ENCODE peak calls at places on chromosomes 4 and X, in eight cellular contexts. W is CD4-positive, alpha-beta T cell; X is gastrocnemius medialis; K is left ventricle myocardium inferior; U is MM.1S; N is B cell; O is MCF 10A; P is H9. S is an unnamed sample.

GRCh38 chr4:53558061-53558801 is 33.1 kb downstream of the LNX1 start:
- DNase-seq in N (no peak), P (no peak), U (no peak), O (peak; percentile 83), W (no peak), X (no peak), K (no peak), S (no peak)

GRCh38 chrX:104806346-104806745 is 240.3 kb downstream of the IL1RAPL2 start:
- DNase-seq in N (no peak), W (no peak), K (no peak), P (no peak), U (no peak), O (no peak), X (no peak), S (no peak)

GRCh38 chrX:10833299-10834169 is 213.1 kb upstream of the MID1 start:
- DNase-seq in O (peak; percentile 22), X (no peak), P (peak; percentile 47), U (no peak), N (no peak), W (no peak), K (no peak), S (no peak)

GRCh38 chr4:16337936-16338335 is 111.7 kb upstream of the TAPT1 start:
- DNase-seq in X (no peak), O (peak; percentile 51), N (no peak), K (no peak), P (no peak), W (no peak), U (no peak), S (no peak)

GRCh38 chr4:45033676-45034410 is 307.5 kb upstream of the GNPDA2 start:
- DNase-seq in U (no peak), P (peak; percentile 27), W (no peak), X (no peak), N (no peak), O (no peak), K (peak; percentile 22), S (no peak)

GRCh38 chr4:13364178-13364577 is 120.0 kb downstream of the RAB28 start:
- DNase-seq in N (no peak), O (no peak), U (no peak), K (no peak), P (no peak), W (no peak), X (no peak), S (no peak)

GRCh38 chr4:20652226-20652836 is 47.9 kb upstream of the PACRGL start:
- DNase-seq in U (peak; percentile 12), P (no peak), O (peak; percentile 10), W (no peak), X (no peak), K (no peak), N (no peak), S (no peak)

GRCh38 chr4:166104623-166105022 is 231.6 kb downstream of the TLL1 start:
- DNase-seq in X (no peak), O (no peak), N (no peak), W (no peak), P (no peak), U (no peak), K (no peak), S (no peak)

GRCh38 chr4:2441393-2442174 is 22.8 kb downstream of the CFAP99 start:
- DNase-seq in N (peak; percentile 79), P (peak; percentile 95), O (peak; percentile 68), X (no peak), K (peak; percentile 47), U (peak; percentile 82), W (peak; percentile 65), S (no peak)

GRCh38 chr4:40379248-40379647 is 44.1 kb downstream of the CHRNA9 start:
- DNase-seq in W (no peak), P (no peak), K (no peak), N (no peak), O (no peak), X (no peak), U (no peak), S (no peak)

GRCh38 chr4:17619416-17620105 is 5.1 kb downstream of the MED28 start:
- DNase-seq in O (no peak), U (no peak), W (no peak), N (no peak), X (peak; percentile 64), P (no peak), K (no peak), S (no peak)

GRCh38 chr4:2583517-2583916 is 47.1 kb downstream of the FAM193A start:
- DNase-seq in P (no peak), N (no peak), K (no peak), O (peak; percentile 82), W (no peak), X (no peak), U (no peak), S (peak; percentile 12)

GRCh38 chr4:73620115-73620792 is at the start of gene RASSF6:
- DNase-seq in W (no peak), X (no peak), N (peak; percentile 41), K (no peak), O (peak; percentile 63), U (peak; percentile 81), P (peak; percentile 86), S (no peak)

GRCh38 chrX:70505451-70505841 is 60.8 kb downstream of the DLG3 start:
- DNase-seq in N (no peak), W (no peak), U (no peak), X (no peak), K (no peak), O (no peak), P (peak; percentile 30), S (no peak)

GRCh38 chr4:155426953-155427352 is 50.2 kb upstream of the MAP9 start:
- DNase-seq in W (no peak), X (no peak), K (no peak), P (peak; percentile 38), U (no peak), O (no peak), N (no peak), S (no peak)

GRCh38 chrX:23271011-23271410 is 63.6 kb upstream of the PTCHD1 start:
- DNase-seq in P (no peak), O (no peak), X (no peak), N (no peak), K (no peak), W (no peak), U (no peak), S (no peak)

GRCh38 chr4:153232768-153233167 is 28.5 kb downstream of the TRIM2 start:
- DNase-seq in X (no peak), O (peak; percentile 23), N (no peak), W (no peak), K (peak; percentile 52), U (no peak), P (peak; percentile 83), S (no peak)

GRCh38 chr4:146327859-146328258 is 113.5 kb downstream of the REELD1 start:
- DNase-seq in W (no peak), P (no peak), K (no peak), O (no peak), N (no peak), X (no peak), U (no peak), S (no peak)

GRCh38 chr4:125316781-125317525 is 2.2 kb downstream of the FAT4 start:
- DNase-seq in W (no peak), N (peak; percentile 3), P (peak; percentile 64), K (peak; percentile 40), U (no peak), O (peak; percentile 49), X (peak; percentile 2), S (no peak)

GRCh38 chrX:41921492-41922124 is 1.7 kb downstream of the CASK start:
- DNase-seq in U (peak; percentile 18), K (no peak), O (peak; percentile 74), P (no peak), N (no peak), X (no peak), W (no peak), S (peak; percentile 29)

GRCh38 chrX:41923925-41924693 is 755 bp upstream of the CASK start:
- DNase-seq in X (no peak), K (no peak), P (peak; percentile 40), N (peak; percentile 43), U (peak; percentile 29), W (peak; percentile 16), O (peak; percentile 46), S (no peak)

GRCh38 chrX:41923257-41923924 is at the start of gene CASK:
- DNase-seq in N (peak; percentile 88), K (peak; percentile 92), X (peak; percentile 82), W (peak; percentile 86), U (peak; percentile 90), O (peak; percentile 87), P (peak; percentile 94), S (peak; percentile 82)

GRCh38 chrX:41922125-41922521 is 1.2 kb downstream of the CASK start:
- DNase-seq in N (peak; percentile 9), O (peak; percentile 42), U (no peak), P (no peak), X (no peak), W (no peak), K (no peak), S (no peak)

DNA sequence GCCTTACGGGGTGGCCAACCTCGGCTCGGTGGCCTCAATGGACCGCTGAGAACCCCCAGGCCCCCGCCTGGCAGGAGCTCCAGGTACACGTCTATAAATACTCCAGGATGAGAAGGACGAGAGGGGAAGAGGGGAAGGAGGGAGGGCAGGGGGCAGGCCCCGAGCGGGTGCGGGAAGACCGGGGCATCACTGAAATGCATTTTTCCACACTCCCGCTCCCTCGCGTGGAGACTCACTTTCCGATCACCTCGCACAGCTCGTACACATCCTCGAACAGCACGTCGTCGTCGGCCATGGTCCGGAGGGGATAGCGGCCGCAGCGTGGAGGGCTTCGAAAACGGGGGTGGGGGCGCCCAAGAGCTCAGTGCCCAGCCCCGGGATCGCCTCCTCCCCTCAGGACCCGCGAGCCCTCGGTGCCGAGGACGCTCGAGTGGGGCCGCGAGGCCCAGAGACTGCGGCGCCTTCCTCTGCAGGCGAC is 621 bp downstream of the CASK start:
- DNase-seq in W (peak; percentile 5), N (no peak), O (peak; percentile 13), K (peak; percentile 23), X (no peak), U (peak; percentile 17), P (peak; percentile 42), S (no peak)
- TF ChIP-seq CTCF in W (no peak), N (no peak), O (no peak), K (no peak), X (no peak), U (no peak), P (no peak), S (peak; percentile 3)

GRCh38 chrX:55450259-55450658 is 1.7 kb upstream of the MAGEH1 start:
- DNase-seq in W (no peak), U (peak; percentile 16), N (no peak), K (no peak), O (peak; percentile 0), P (no peak), X (no peak), S (no peak)
- TF ChIP-seq CTCF in W (no peak), U (peak; percentile 31), N (no peak), K (peak; percentile 26), O (no peak), P (peak; percentile 21), X (no peak), S (no peak)

DNA sequence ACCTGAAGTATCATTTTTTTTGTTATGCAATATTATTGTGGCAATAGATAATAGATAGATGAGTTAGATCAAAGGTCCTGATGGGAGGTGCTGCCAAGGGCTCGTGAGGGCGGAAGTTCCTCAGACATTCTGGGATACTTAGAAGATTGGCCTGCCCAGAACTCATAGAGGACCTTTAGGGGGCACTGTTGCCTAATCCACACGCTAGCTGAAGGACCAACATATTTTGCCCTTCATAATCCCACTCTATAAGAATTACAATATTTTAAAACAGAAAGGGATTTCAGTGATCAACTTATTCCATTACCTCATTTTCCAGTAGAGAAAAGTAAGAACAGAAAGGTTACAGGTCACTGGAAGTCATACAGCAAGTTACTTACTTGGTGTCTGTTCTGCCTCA is 22.9 kb upstream of the COX7B2 start:
- DNase-seq in K (no peak), W (no peak), P (peak; percentile 47), O (peak; percentile 59), U (peak; percentile 53), X (no peak), N (peak; percentile 1), S (no peak)
- TF ChIP-seq CTCF in K (peak; percentile 63), W (no peak), P (peak; percentile 83), O (peak; percentile 49), U (peak; percentile 76), X (no peak), N (no peak), S (peak; percentile 32)

GRCh38 chrX:103687073-103687695 is 685 bp upstream of the MORF4L2 start:
- DNase-seq in P (peak; percentile 82), X (peak; percentile 74), K (peak; percentile 89), W (peak; percentile 88), N (peak; percentile 89), U (peak; percentile 81), O (no peak), S (peak; percentile 58)
- TF ChIP-seq CTCF in P (peak; percentile 39), X (peak; percentile 50), K (peak; percentile 69), W (peak; percentile 15), N (no peak), U (peak; percentile 38), O (peak; percentile 21), S (peak; percentile 37)